ENCODE peak calls at places on chromosomes 1 and 21, in six cellular contexts. X, E, B, U, N and V are unnamed samples.

GRCh38 chr1:201500670-201501120 is 6.2 kb downstream of the CSRP1 start:
- DNase-seq in N (no peak), X (no peak), U (no peak), B (peak), E (no peak), V (no peak)

GRCh38 chr1:196214866-196215265 is 393.4 kb downstream of the KCNT2 start:
- DNase-seq in N (no peak), U (no peak), B (no peak), X (no peak), E (no peak), V (no peak)

GRCh38 chr1:157405662-157406061 is 146.7 kb downstream of the FCRL5 start:
- DNase-seq in E (no peak), N (no peak), U (no peak), B (no peak), X (no peak), V (no peak)

GRCh38 chr1:32701951-32702598 is 495 bp downstream of the SYNC start:
- DNase-seq in U (peak), N (no peak), X (peak), E (no peak), B (no peak), V (no peak)

GRCh38 chr1:66452162-66452561 is 81.8 kb upstream of the SGIP1 start:
- DNase-seq in X (peak), B (no peak), U (no peak), E (no peak), N (no peak), V (no peak)

GRCh38 chr1:161872506-161872905 is 106.4 kb downstream of the ATF6 start:
- DNase-seq in N (no peak), E (no peak), U (no peak), X (peak), B (no peak), V (no peak)

GRCh38 chr1:247409869-247410544 is 6.0 kb upstream of the NLRP3 start:
- DNase-seq in X (no peak), B (no peak), N (no peak), U (no peak), E (no peak), V (peak)

GRCh38 chr1:164660415-164661174 is 101.6 kb downstream of the PBX1 start:
- DNase-seq in E (no peak), N (no peak), X (peak), U (peak), B (peak), V (no peak)

GRCh38 chr1:220818421-220819173 is 31.9 kb downstream of the MTARC1 start:
- DNase-seq in N (no peak), X (no peak), B (peak), U (no peak), E (no peak), V (no peak)

GRCh38 chr1:157442065-157442464 is 110.2 kb downstream of the FCRL5 start:
- DNase-seq in N (no peak), X (no peak), U (no peak), B (no peak), E (no peak), V (no peak)

GRCh38 chr21:40668535-40669275 is 178.3 kb downstream of the DSCAM start:
- DNase-seq in X (no peak), N (no peak), E (no peak), B (no peak), U (no peak), V (no peak)

GRCh38 chr1:155308493-155309422 is at the start of gene FDPS:
- DNase-seq in X (peak), E (peak), N (peak), U (peak), B (peak), V (peak)

GRCh38 chr1:60970081-60970509 is 112.3 kb upstream of the NFIA start:
- DNase-seq in B (peak), N (no peak), E (no peak), X (peak), U (peak), V (no peak)

GRCh38 chr1:53091841-53092645 is 30.0 kb downstream of the PODN start:
- DNase-seq in U (no peak), N (no peak), E (no peak), B (peak), X (peak), V (no peak)

GRCh38 chr1:63843884-63844283 is 70.1 kb downstream of the ROR1 start:
- DNase-seq in E (no peak), N (no peak), U (no peak), X (no peak), B (no peak), V (no peak)

GRCh38 chr1:2132222-2133038 is 62.1 kb downstream of the FAAP20 start:
- DNase-seq in N (no peak), E (no peak), U (no peak), B (peak), X (peak), V (no peak)

GRCh38 chr1:38273405-38273804 is 226.8 kb upstream of the POU3F1 start:
- DNase-seq in B (no peak), N (no peak), E (no peak), X (peak), U (no peak), V (no peak)

GRCh38 chr1:43034778-43035177 is 76.1 kb upstream of the SLC2A1 start:
- DNase-seq in X (no peak), U (no peak), N (no peak), E (no peak), B (no peak), V (no peak)

GRCh38 chr1:85554630-85555327 is 25.8 kb upstream of the CCN1 start:
- DNase-seq in B (peak), X (no peak), N (no peak), U (no peak), E (no peak), V (no peak)

GRCh38 chr21:31098576-31099005 is 60.3 kb upstream of the KRTAP19-8 start:
- DNase-seq in B (peak), E (peak), U (peak), X (peak), N (peak), V (peak)

GRCh38 chr1:230031131-230031530 is 35.9 kb upstream of the GALNT2 start:
- DNase-seq in N (no peak), B (peak), X (peak), U (no peak), E (no peak), V (no peak)

GRCh38 chr1:154334647-154335350 is 9.5 kb downstream of the ATP8B2 start:
- DNase-seq in B (peak), X (peak), U (peak), N (peak), E (peak), V (peak)

GRCh38 chr1:199279872-199280649 is 641.2 kb downstream of the PTPRC start:
- DNase-seq in E (no peak), X (peak), U (no peak), B (peak), N (no peak), V (no peak)

GRCh38 chr1:204818998-204819397 is 51.7 kb upstream of the NFASC start:
- DNase-seq in U (peak), E (no peak), X (no peak), N (no peak), B (no peak), V (no peak)

GRCh38 chr1:8809342-8809736 is 8.1 kb downstream of the RERE start:
- DNase-seq in B (no peak), U (no peak), E (no peak), N (no peak), X (peak), V (no peak)

GRCh38 chr1:117173711-117174110 is 37.0 kb downstream of the VTCN1 start:
- DNase-seq in E (no peak), U (peak), B (no peak), X (no peak), N (no peak), V (no peak)